ENCODE peak calls at places on chromosome 18, in ten cellular contexts. H, Q, P, D, A, U, N, M, S and L are unnamed samples.

GRCh38 chr18:711693-712400 is 583 bp downstream of the ENOSF1 start:
- DNase-seq in D (peak; percentile 56), H (peak; percentile 64), A (peak; percentile 34), M (peak; percentile 79), P (peak; percentile 41), S (peak; percentile 86), U (peak; percentile 89), N (peak; percentile 80), Q (peak; percentile 68), L (peak; percentile 13)

GRCh38 chr18:54774423-54774822 is 53.9 kb upstream of the RAB27B start:
- DNase-seq in Q (no peak), M (no peak), A (no peak), S (no peak), H (no peak), N (no peak), D (no peak), U (no peak), P (no peak), L (no peak)

GRCh38 chr18:45910405-45911023 is 56.6 kb downstream of the EPG5 start:
- DNase-seq in A (peak; percentile 29), N (peak; percentile 34), S (peak; percentile 70), M (peak; percentile 60), D (peak; percentile 71), Q (no peak), U (peak; percentile 24), H (peak; percentile 85), P (peak; percentile 81), L (peak; percentile 38)

GRCh38 chr18:9319333-9319732 is 15.2 kb upstream of the TWSG1 start:
- DNase-seq in P (no peak), Q (no peak), U (no peak), H (no peak), S (no peak), N (no peak), D (no peak), M (no peak), A (no peak), L (no peak)

GRCh38 chr18:10270160-10270571 is 184.3 kb upstream of the APCDD1 start:
- DNase-seq in H (no peak), Q (peak; percentile 20), M (no peak), A (no peak), N (no peak), U (peak; percentile 64), D (no peak), S (peak; percentile 10), P (no peak), L (no peak)

GRCh38 chr18:23131693-23132319 is 3.5 kb upstream of the CABLES1 start:
- DNase-seq in U (peak; percentile 64), A (no peak), Q (no peak), P (peak; percentile 86), D (peak; percentile 85), H (peak; percentile 71), N (peak; percentile 54), S (peak; percentile 75), M (peak; percentile 69), L (peak; percentile 50)

GRCh38 chr18:77131652-77132368 is 773 bp downstream of the MBP start:
- DNase-seq in M (peak; percentile 38), U (no peak), Q (no peak), A (no peak), D (peak; percentile 45), N (peak; percentile 33), S (peak; percentile 48), P (peak; percentile 51), H (peak; percentile 77), L (no peak)

GRCh38 chr18:10580215-10580614 is 54.4 kb downstream of the NAPG start:
- DNase-seq in N (no peak), Q (no peak), U (no peak), S (no peak), P (no peak), D (no peak), H (peak; percentile 13), M (no peak), A (no peak), L (no peak)

GRCh38 chr18:79600596-79600995 is 79.0 kb upstream of the CTDP1 start:
- DNase-seq in A (no peak), N (no peak), H (no peak), Q (no peak), P (no peak), M (no peak), U (no peak), S (no peak), D (no peak), L (no peak)

GRCh38 chr18:68402784-68403183 is 312.1 kb downstream of the TMX3 start:
- DNase-seq in U (no peak), D (no peak), H (no peak), Q (no peak), P (no peak), A (no peak), N (no peak), S (peak; percentile 24), M (no peak), L (no peak)

GRCh38 chr18:50847192-50847591 is 27.4 kb upstream of the MRO start:
- DNase-seq in A (no peak), N (no peak), Q (no peak), S (no peak), M (no peak), U (no peak), P (no peak), D (no peak), H (no peak), L (no peak)

GRCh38 chr18:75478996-75479870 is 51.7 kb upstream of the SMIM21 start:
- DNase-seq in D (peak; percentile 58), U (peak; percentile 32), H (no peak), P (peak; percentile 63), A (no peak), M (peak; percentile 49), S (peak; percentile 70), Q (no peak), N (peak; percentile 27), L (peak; percentile 34)